ENCODE peak calls at places on chromosomes 7 and 10, in five cellular contexts. Q is nephron progenitor cell, M is right lobe of liver, Y is amniotic epithelial cell, S is osteocyte. X is an unnamed sample.

GRCh38 chr7:107355616-107356015 is 114.2 kb upstream of the GPR22 start:
- DNase-seq in Q (no peak), M (no peak), Y (peak; percentile 2), S (no peak), X (no peak)

GRCh38 chr7:54015251-54015650 is 526.9 kb upstream of the VSTM2A start:
- DNase-seq in Q (no peak), M (no peak), Y (no peak), S (no peak), X (no peak)

GRCh38 chr7:47691974-47692373 is 110.1 kb upstream of the TNS3 start:
- DNase-seq in Q (no peak), M (no peak), Y (no peak), S (no peak), X (no peak)

GRCh38 chr7:2978403-2978802 is 65.3 kb downstream of the CARD11 start:
- DNase-seq in Q (peak; percentile 65), M (no peak), Y (peak; percentile 41), S (no peak), X (no peak)

GRCh38 chr7:47091141-47091540 is 490.8 kb downstream of the TNS3 start:
- DNase-seq in Q (no peak), M (no peak), Y (peak; percentile 76), S (no peak), X (no peak)

GRCh38 chr7:233456-234035 is 41.2 kb downstream of the FAM20C start:
- DNase-seq in Q (peak; percentile 55), M (no peak), Y (no peak), S (no peak), X (no peak)

GRCh38 chr7:106568680-106569499 is 92.1 kb downstream of the CCDC71L start:
- DNase-seq in Q (no peak), M (no peak), Y (peak; percentile 75), S (no peak), X (no peak)

GRCh38 chr7:128453836-128454804 is 1.6 kb upstream of the HILPDA start:
- DNase-seq in Q (peak; percentile 75), M (peak; percentile 87), Y (peak; percentile 96), S (no peak), X (peak; percentile 79)

GRCh38 chr10:117342638-117343037 is 32.6 kb downstream of the PDZD8 start:
- DNase-seq in Q (no peak), M (no peak), Y (peak; percentile 76), S (no peak), X (no peak)

GRCh38 chr7:98174334-98175259 is 36.6 kb upstream of the BHLHA15 start:
- DNase-seq in Q (no peak), M (peak; percentile 93), Y (no peak), S (no peak), X (no peak)

GRCh38 chr10:133241501-133242205 is 4.0 kb downstream of the VENTX start:
- DNase-seq in Q (no peak), M (no peak), Y (no peak), S (no peak), X (no peak)

GRCh38 chr7:40436761-40437160 is 302.0 kb downstream of the SUGCT start:
- DNase-seq in Q (no peak), M (no peak), Y (no peak), S (no peak), X (no peak)

GRCh38 chr7:29807179-29807841 is 1.0 kb downstream of the WIPF3 start:
- DNase-seq in Q (peak; percentile 50), M (peak; percentile 61), Y (no peak), S (no peak), X (no peak)

GRCh38 chr7:24769014-24769830 is 12.0 kb upstream of the GSDME start:
- DNase-seq in Q (no peak), M (no peak), Y (no peak), S (no peak), X (no peak)

GRCh38 chr10:6721480-6721879 is 141.4 kb upstream of the PRKCQ start:
- DNase-seq in Q (no peak), M (no peak), Y (peak; percentile 99), S (no peak), X (no peak)

GRCh38 chr7:34449765-34450164 is 208.3 kb upstream of the NPSR1 start:
- DNase-seq in Q (no peak), M (no peak), Y (no peak), S (no peak), X (no peak)

GRCh38 chr7:158546214-158546613 is 41.4 kb downstream of the PTPRN2 start:
- DNase-seq in Q (no peak), M (no peak), Y (no peak), S (no peak), X (no peak)

GRCh38 chr10:70444613-70445222 is 3.2 kb upstream of the NODAL start:
- DNase-seq in Q (no peak), M (no peak), Y (no peak), S (no peak), X (no peak)

GRCh38 chr7:19958309-19958896 is 185.0 kb upstream of the TMEM196 start:
- DNase-seq in Q (no peak), M (no peak), Y (peak; percentile 87), S (no peak), X (no peak)

GRCh38 chr7:99740573-99741437 is 5.8 kb upstream of the CYP3A7 start:
- DNase-seq in Q (no peak), M (no peak), Y (peak; percentile 93), S (no peak), X (no peak)

GRCh38 chr7:136114966-136115762 is 138.0 kb upstream of the MTPN start:
- DNase-seq in Q (peak; percentile 52), M (no peak), Y (peak; percentile 62), S (no peak), X (no peak)

GRCh38 chr7:12722720-12723241 is 35.3 kb downstream of the ARL4A start:
- DNase-seq in Q (no peak), M (no peak), Y (no peak), S (no peak), X (no peak)

GRCh38 chr7:121195859-121196588 is 132.8 kb upstream of the WNT16 start:
- DNase-seq in Q (no peak), M (no peak), Y (peak; percentile 7), S (no peak), X (no peak)

GRCh38 chr10:8453587-8453986 is 399.1 kb downstream of the GATA3 start:
- DNase-seq in Q (no peak), M (no peak), Y (peak; percentile 9), S (no peak), X (no peak)

GRCh38 chr7:27123021-27123476 is 7.5 kb downstream of the HOXA4 start:
- DNase-seq in Q (no peak), M (no peak), Y (no peak), S (no peak), X (no peak)

GRCh38 chr10:59216178-59216869 is 39.9 kb downstream of the PHYHIPL start:
- DNase-seq in Q (no peak), M (no peak), Y (no peak), S (no peak), X (no peak)

GRCh38 chr7:135842446-135843175 is 94.0 kb upstream of the FAM180A start:
- DNase-seq in Q (no peak), M (no peak), Y (peak; percentile 21), S (no peak), X (no peak)

GRCh38 chr10:116836902-116837513 is 12.3 kb upstream of the ENO4 start:
- DNase-seq in Q (no peak), M (no peak), Y (no peak), S (no peak), X (no peak)

X was measured in type B pancreatic cell.